ENCODE peak calls at places on chromosomes 12 and 14, in eight cellular contexts. One of them, this sample, is unnamed.

GRCh38 chr12:80041691-80042090 is 57.6 kb upstream of the OTOGL start:
- DNase-seq in fibroblast of pulmonary artery: peak; percentile 46
- DNase-seq in heart right ventricle: no peak
- DNase-seq in breast epithelium: no peak
- DNase-seq in psoas muscle: no peak
- DNase-seq in IMR-90: peak; percentile 68
- DNase-seq in neural progenitor cell: no peak
- DNase-seq in CD8-positive, alpha-beta T cell: no peak
- DNase-seq in this sample: no peak

GRCh38 chr14:74963705-74964271 is 8.4 kb upstream of the PGF start:
- DNase-seq in CD8-positive, alpha-beta T cell: no peak
- DNase-seq in IMR-90: peak; percentile 76
- DNase-seq in heart right ventricle: no peak
- DNase-seq in neural progenitor cell: no peak
- DNase-seq in fibroblast of pulmonary artery: peak; percentile 70
- DNase-seq in breast epithelium: no peak
- DNase-seq in psoas muscle: no peak
- DNase-seq in this sample: no peak

GRCh38 chr12:23630524-23630923 is 318.9 kb downstream of the SOX5 start:
- DNase-seq in CD8-positive, alpha-beta T cell: no peak
- DNase-seq in neural progenitor cell: no peak
- DNase-seq in IMR-90: no peak
- DNase-seq in breast epithelium: no peak
- DNase-seq in heart right ventricle: no peak
- DNase-seq in fibroblast of pulmonary artery: no peak
- DNase-seq in psoas muscle: no peak
- DNase-seq in this sample: no peak

GRCh38 chr12:131860472-131861260 is 32.5 kb downstream of the MMP17 start:
- DNase-seq in neural progenitor cell: peak; percentile 60
- DNase-seq in psoas muscle: peak; percentile 76
- DNase-seq in fibroblast of pulmonary artery: peak; percentile 49
- DNase-seq in heart right ventricle: peak; percentile 49
- DNase-seq in CD8-positive, alpha-beta T cell: no peak
- DNase-seq in IMR-90: peak; percentile 57
- DNase-seq in breast epithelium: no peak
- DNase-seq in this sample: no peak

GRCh38 chr12:110543252-110543959 is 39.7 kb downstream of the PPTC7 start:
- DNase-seq in CD8-positive, alpha-beta T cell: no peak
- DNase-seq in neural progenitor cell: no peak
- DNase-seq in heart right ventricle: peak; percentile 71
- DNase-seq in IMR-90: peak; percentile 80
- DNase-seq in psoas muscle: peak; percentile 90
- DNase-seq in fibroblast of pulmonary artery: peak; percentile 95
- DNase-seq in breast epithelium: peak; percentile 75
- DNase-seq in this sample: no peak

GRCh38 chr14:24137529-24138395 is 1.8 kb downstream of the PSME1 start:
- DNase-seq in heart right ventricle: no peak
- DNase-seq in breast epithelium: no peak
- DNase-seq in CD8-positive, alpha-beta T cell: no peak
- DNase-seq in neural progenitor cell: no peak
- DNase-seq in fibroblast of pulmonary artery: no peak
- DNase-seq in psoas muscle: no peak
- DNase-seq in IMR-90: no peak
- DNase-seq in this sample: no peak

GRCh38 chr14:105379946-105380345 is 18.4 kb upstream of the TEX22 start:
- DNase-seq in breast epithelium: no peak
- DNase-seq in fibroblast of pulmonary artery: no peak
- DNase-seq in IMR-90: no peak
- DNase-seq in CD8-positive, alpha-beta T cell: no peak
- DNase-seq in heart right ventricle: no peak
- DNase-seq in psoas muscle: no peak
- DNase-seq in neural progenitor cell: no peak
- DNase-seq in this sample: no peak

GRCh38 chr12:56601503-56601902 is 28.6 kb downstream of the BAZ2A start:
- DNase-seq in neural progenitor cell: no peak
- DNase-seq in breast epithelium: no peak
- DNase-seq in heart right ventricle: no peak
- DNase-seq in IMR-90: no peak
- DNase-seq in fibroblast of pulmonary artery: peak; percentile 25
- DNase-seq in CD8-positive, alpha-beta T cell: no peak
- DNase-seq in psoas muscle: no peak
- DNase-seq in this sample: no peak

GRCh38 chr12:111451649-111452129 is 46.0 kb downstream of the SH2B3 start:
- DNase-seq in psoas muscle: no peak
- DNase-seq in heart right ventricle: no peak
- DNase-seq in fibroblast of pulmonary artery: peak; percentile 71
- DNase-seq in neural progenitor cell: peak; percentile 39
- DNase-seq in IMR-90: peak; percentile 59
- DNase-seq in breast epithelium: no peak
- DNase-seq in CD8-positive, alpha-beta T cell: no peak
- DNase-seq in this sample: no peak

GRCh38 chr14:96246535-96246839 is 9.5 kb upstream of the BDKRB1 start:
- DNase-seq in CD8-positive, alpha-beta T cell: no peak
- DNase-seq in heart right ventricle: no peak
- DNase-seq in psoas muscle: no peak
- DNase-seq in breast epithelium: no peak
- DNase-seq in IMR-90: peak; percentile 99
- DNase-seq in neural progenitor cell: no peak
- DNase-seq in fibroblast of pulmonary artery: peak; percentile 93
- DNase-seq in this sample: no peak

GRCh38 chr14:104685216-104685997 is 4.0 kb upstream of the INF2 start:
- DNase-seq in fibroblast of pulmonary artery: no peak
- DNase-seq in psoas muscle: no peak
- DNase-seq in heart right ventricle: no peak
- DNase-seq in neural progenitor cell: no peak
- DNase-seq in breast epithelium: no peak
- DNase-seq in CD8-positive, alpha-beta T cell: no peak
- DNase-seq in IMR-90: no peak
- DNase-seq in this sample: no peak

GRCh38 chr14:20294636-20295035 is 11.1 kb downstream of the TTC5 start:
- DNase-seq in breast epithelium: no peak
- DNase-seq in CD8-positive, alpha-beta T cell: no peak
- DNase-seq in fibroblast of pulmonary artery: no peak
- DNase-seq in psoas muscle: no peak
- DNase-seq in heart right ventricle: no peak
- DNase-seq in neural progenitor cell: no peak
- DNase-seq in IMR-90: no peak
- DNase-seq in this sample: no peak

GRCh38 chr12:5889381-5890047 is 55.5 kb downstream of the ANO2 start:
- DNase-seq in breast epithelium: no peak
- DNase-seq in neural progenitor cell: no peak
- DNase-seq in CD8-positive, alpha-beta T cell: no peak
- DNase-seq in psoas muscle: no peak
- DNase-seq in fibroblast of pulmonary artery: no peak
- DNase-seq in heart right ventricle: no peak
- DNase-seq in IMR-90: no peak
- DNase-seq in this sample: no peak

GRCh38 chr14:23174266-23174665 is 9.2 kb downstream of the SLC7A8 start:
- DNase-seq in IMR-90: peak; percentile 48
- DNase-seq in heart right ventricle: no peak
- DNase-seq in psoas muscle: no peak
- DNase-seq in breast epithelium: no peak
- DNase-seq in fibroblast of pulmonary artery: peak; percentile 77
- DNase-seq in CD8-positive, alpha-beta T cell: no peak
- DNase-seq in neural progenitor cell: no peak
- DNase-seq in this sample: no peak

GRCh38 chr14:100731011-100731670 is 4.4 kb downstream of the DLK1 start:
- DNase-seq in breast epithelium: no peak
- DNase-seq in heart right ventricle: no peak
- DNase-seq in CD8-positive, alpha-beta T cell: no peak
- DNase-seq in IMR-90: no peak
- DNase-seq in neural progenitor cell: no peak
- DNase-seq in fibroblast of pulmonary artery: no peak
- DNase-seq in psoas muscle: no peak
- DNase-seq in this sample: no peak

GRCh38 chr12:124013073-124013472 is 40.1 kb downstream of the ZNF664 start:
- DNase-seq in CD8-positive, alpha-beta T cell: no peak
- DNase-seq in breast epithelium: no peak
- DNase-seq in fibroblast of pulmonary artery: no peak
- DNase-seq in IMR-90: no peak
- DNase-seq in heart right ventricle: no peak
- DNase-seq in psoas muscle: no peak
- DNase-seq in neural progenitor cell: no peak
- DNase-seq in this sample: no peak

GRCh38 chr14:72518809-72519377 is 375.0 kb downstream of the DPF3 start:
- DNase-seq in psoas muscle: no peak
- DNase-seq in fibroblast of pulmonary artery: no peak
- DNase-seq in neural progenitor cell: no peak
- DNase-seq in IMR-90: no peak
- DNase-seq in breast epithelium: no peak
- DNase-seq in heart right ventricle: no peak
- DNase-seq in CD8-positive, alpha-beta T cell: peak; percentile 31
- DNase-seq in this sample: peak; percentile 35

GRCh38 chr14:95057147-95057546 is 100.2 kb downstream of the DICER1 start:
- DNase-seq in neural progenitor cell: no peak
- DNase-seq in heart right ventricle: no peak
- DNase-seq in psoas muscle: no peak
- DNase-seq in fibroblast of pulmonary artery: no peak
- DNase-seq in breast epithelium: peak; percentile 30
- DNase-seq in IMR-90: no peak
- DNase-seq in CD8-positive, alpha-beta T cell: no peak
- DNase-seq in this sample: no peak

GRCh38 chr14:95057851-95058250 is 99.5 kb downstream of the DICER1 start:
- DNase-seq in breast epithelium: no peak
- DNase-seq in IMR-90: no peak
- DNase-seq in psoas muscle: no peak
- DNase-seq in neural progenitor cell: no peak
- DNase-seq in fibroblast of pulmonary artery: no peak
- DNase-seq in CD8-positive, alpha-beta T cell: no peak
- DNase-seq in heart right ventricle: no peak
- DNase-seq in this sample: no peak

GRCh38 chr14:95058491-95058890 is 98.8 kb downstream of the DICER1 start:
- DNase-seq in neural progenitor cell: no peak
- DNase-seq in CD8-positive, alpha-beta T cell: no peak
- DNase-seq in IMR-90: no peak
- DNase-seq in fibroblast of pulmonary artery: no peak
- DNase-seq in breast epithelium: no peak
- DNase-seq in psoas muscle: no peak
- DNase-seq in heart right ventricle: no peak
- DNase-seq in this sample: no peak

GRCh38 chr14:95061317-95062093 is 95.8 kb downstream of the DICER1 start:
- DNase-seq in IMR-90: peak; percentile 10
- DNase-seq in neural progenitor cell: no peak
- DNase-seq in breast epithelium: no peak
- DNase-seq in fibroblast of pulmonary artery: no peak
- DNase-seq in CD8-positive, alpha-beta T cell: no peak
- DNase-seq in psoas muscle: no peak
- DNase-seq in heart right ventricle: no peak
- DNase-seq in this sample: no peak

DNA sequence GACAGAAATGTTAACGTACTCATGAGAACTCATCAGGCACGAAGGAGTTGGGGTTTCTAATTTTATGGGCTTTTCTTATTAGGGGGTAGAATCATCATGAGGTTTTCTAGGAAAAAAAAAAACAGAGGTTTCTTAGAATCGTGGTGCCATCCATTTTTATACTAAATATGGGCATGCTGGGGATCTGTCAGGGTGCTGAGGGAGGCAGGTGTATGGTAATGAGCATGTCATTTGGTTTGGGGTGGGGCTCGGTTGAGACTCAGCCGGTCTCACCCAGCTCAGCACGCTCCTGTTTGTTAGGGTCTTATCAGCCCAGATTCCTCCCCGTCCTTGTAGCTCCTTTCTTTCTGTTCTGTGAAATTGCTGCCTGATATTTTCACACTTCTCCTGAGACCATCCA is 98.2 kb downstream of the DICER1 start:
- DNase-seq in fibroblast of pulmonary artery: no peak
- DNase-seq in heart right ventricle: no peak
- DNase-seq in IMR-90: no peak
- DNase-seq in CD8-positive, alpha-beta T cell: no peak
- DNase-seq in neural progenitor cell: no peak
- DNase-seq in psoas muscle: no peak
- DNase-seq in breast epithelium: no peak
- DNase-seq in this sample: no peak
- TF ChIP-seq CTCF in fibroblast of pulmonary artery: no peak
- TF ChIP-seq CTCF in heart right ventricle: no peak
- TF ChIP-seq CTCF in IMR-90: no peak
- TF ChIP-seq CTCF in CD8-positive, alpha-beta T cell: no peak
- TF ChIP-seq CTCF in neural progenitor cell: no peak
- TF ChIP-seq CTCF in psoas muscle: no peak
- TF ChIP-seq CTCF in breast epithelium: no peak
- TF ChIP-seq CTCF in this sample: no peak

GRCh38 chr12:64780531-64781373 is 21.5 kb upstream of the GNS start:
- DNase-seq in heart right ventricle: peak; percentile 53
- DNase-seq in IMR-90: no peak
- DNase-seq in psoas muscle: peak; percentile 44
- DNase-seq in CD8-positive, alpha-beta T cell: no peak
- DNase-seq in fibroblast of pulmonary artery: no peak
- DNase-seq in breast epithelium: no peak
- DNase-seq in neural progenitor cell: peak; percentile 81
- DNase-seq in this sample: peak; percentile 26
- TF ChIP-seq CTCF in heart right ventricle: no peak
- TF ChIP-seq CTCF in IMR-90: no peak
- TF ChIP-seq CTCF in psoas muscle: no peak
- TF ChIP-seq CTCF in CD8-positive, alpha-beta T cell: no peak
- TF ChIP-seq CTCF in fibroblast of pulmonary artery: no peak
- TF ChIP-seq CTCF in breast epithelium: no peak
- TF ChIP-seq CTCF in neural progenitor cell: peak; percentile 17
- TF ChIP-seq CTCF in this sample: no peak

GRCh38 chr14:85528080-85528881 is 1.7 kb upstream of the FLRT2 start:
- DNase-seq in neural progenitor cell: peak; percentile 81
- DNase-seq in heart right ventricle: no peak
- DNase-seq in IMR-90: peak; percentile 90
- DNase-seq in psoas muscle: no peak
- DNase-seq in fibroblast of pulmonary artery: peak; percentile 95
- DNase-seq in breast epithelium: no peak
- DNase-seq in CD8-positive, alpha-beta T cell: no peak
- DNase-seq in this sample: no peak
- TF ChIP-seq CTCF in neural progenitor cell: peak; percentile 73
- TF ChIP-seq CTCF in heart right ventricle: no peak
- TF ChIP-seq CTCF in IMR-90: peak; percentile 81
- TF ChIP-seq CTCF in psoas muscle: peak; percentile 41
- TF ChIP-seq CTCF in fibroblast of pulmonary artery: peak; percentile 71
- TF ChIP-seq CTCF in breast epithelium: no peak
- TF ChIP-seq CTCF in CD8-positive, alpha-beta T cell: no peak
- TF ChIP-seq CTCF in this sample: no peak

GRCh38 chr12:62793256-62794217 is 141.4 kb downstream of the PPM1H start:
- DNase-seq in breast epithelium: peak; percentile 82
- DNase-seq in CD8-positive, alpha-beta T cell: peak; percentile 60
- DNase-seq in fibroblast of pulmonary artery: peak; percentile 92
- DNase-seq in neural progenitor cell: peak; percentile 82
- DNase-seq in heart right ventricle: peak; percentile 85
- DNase-seq in psoas muscle: peak; percentile 83
- DNase-seq in IMR-90: peak; percentile 87
- DNase-seq in this sample: peak; percentile 65

GRCh38 chr12:62792526-62792925 is 142.4 kb downstream of the PPM1H start:
- DNase-seq in IMR-90: no peak
- DNase-seq in breast epithelium: no peak
- DNase-seq in heart right ventricle: no peak
- DNase-seq in fibroblast of pulmonary artery: no peak
- DNase-seq in neural progenitor cell: no peak
- DNase-seq in psoas muscle: no peak
- DNase-seq in CD8-positive, alpha-beta T cell: no peak
- DNase-seq in this sample: no peak

GRCh38 chr12:62789856-62790255 is 145.1 kb downstream of the PPM1H start:
- DNase-seq in breast epithelium: no peak
- DNase-seq in fibroblast of pulmonary artery: no peak
- DNase-seq in CD8-positive, alpha-beta T cell: no peak
- DNase-seq in heart right ventricle: no peak
- DNase-seq in IMR-90: no peak
- DNase-seq in neural progenitor cell: no peak
- DNase-seq in psoas muscle: no peak
- DNase-seq in this sample: no peak

GRCh38 chr12:62799126-62799736 is 135.7 kb downstream of the PPM1H start:
- DNase-seq in CD8-positive, alpha-beta T cell: peak; percentile 31
- DNase-seq in psoas muscle: no peak
- DNase-seq in IMR-90: peak; percentile 72
- DNase-seq in breast epithelium: no peak
- DNase-seq in heart right ventricle: no peak
- DNase-seq in neural progenitor cell: peak; percentile 92
- DNase-seq in fibroblast of pulmonary artery: peak; percentile 84
- DNase-seq in this sample: no peak

GRCh38 chr12:62794218-62794583 is 140.7 kb downstream of the PPM1H start:
- DNase-seq in psoas muscle: no peak
- DNase-seq in IMR-90: no peak
- DNase-seq in CD8-positive, alpha-beta T cell: no peak
- DNase-seq in heart right ventricle: no peak
- DNase-seq in breast epithelium: no peak
- DNase-seq in neural progenitor cell: no peak
- DNase-seq in fibroblast of pulmonary artery: no peak
- DNase-seq in this sample: no peak
- TF ChIP-seq CTCF in psoas muscle: no peak
- TF ChIP-seq CTCF in IMR-90: no peak
- TF ChIP-seq CTCF in CD8-positive, alpha-beta T cell: peak; percentile 6
- TF ChIP-seq CTCF in heart right ventricle: no peak
- TF ChIP-seq CTCF in breast epithelium: no peak
- TF ChIP-seq CTCF in neural progenitor cell: no peak
- TF ChIP-seq CTCF in fibroblast of pulmonary artery: no peak
- TF ChIP-seq CTCF in this sample: no peak